ENCODE peak calls at places on chromosomes 3 and 15, in ten cellular contexts. J is GM06990, K is cardiac fibroblast, Y is coronary artery, N is nephron progenitor cell, I is HFF-Myc, R is spleen, V is GM12865, H is HFFc6, T is GM20000. W is an unnamed sample.

GRCh38 chr3:31980530-31981205 is 394 bp downstream of the OSBPL10 start:
- DNase-seq in I (no peak), R (peak; percentile 93), N (peak; percentile 69), Y (peak; percentile 79), K (peak; percentile 57), H (peak; percentile 16), J (peak; percentile 70), V (peak; percentile 46), T (peak; percentile 54), W (peak; percentile 70)

GRCh38 chr15:94079968-94080367 is 151.4 kb upstream of the MCTP2 start:
- DNase-seq in J (no peak), R (no peak), H (no peak), Y (no peak), I (no peak), N (no peak), V (no peak), K (no peak), T (no peak), W (no peak)

GRCh38 chr15:62392411-62392810 is 227.3 kb upstream of the C2CD4B start:
- DNase-seq in K (peak; percentile 27), N (peak; percentile 22), Y (no peak), J (peak; percentile 8), I (no peak), H (peak; percentile 31), R (no peak), V (peak; percentile 5), T (peak; percentile 18), W (peak; percentile 6)

GRCh38 chr15:31278544-31279220 is 48.0 kb upstream of the KLF13 start:
- DNase-seq in N (no peak), I (no peak), H (no peak), V (no peak), K (no peak), T (no peak), R (peak; percentile 63), J (no peak), Y (peak; percentile 62), W (no peak)

GRCh38 chr3:52827441-52827840 is 3.0 kb downstream of the ITIH4 start:
- DNase-seq in T (no peak), R (no peak), J (no peak), I (no peak), N (no peak), V (no peak), H (peak; percentile 10), K (peak; percentile 18), Y (no peak), W (no peak)

GRCh38 chr3:38004415-38005075 is 14.0 kb downstream of the VILL start:
- DNase-seq in R (peak; percentile 83), K (peak; percentile 72), I (no peak), Y (no peak), J (no peak), N (peak; percentile 64), H (peak; percentile 73), T (peak; percentile 51), V (peak; percentile 56), W (peak; percentile 70)

GRCh38 chr15:40978141-40978540 is 24.9 kb downstream of the CHAC1 start:
- DNase-seq in K (no peak), N (no peak), H (no peak), V (no peak), Y (no peak), I (no peak), T (no peak), R (no peak), J (no peak), W (no peak)

GRCh38 chr15:67080900-67081431 is 15.6 kb downstream of the SMAD3 start:
- DNase-seq in I (no peak), J (peak; percentile 83), Y (no peak), R (peak; percentile 90), T (peak; percentile 70), N (no peak), V (peak; percentile 97), H (peak; percentile 81), K (peak; percentile 75), W (no peak)

GRCh38 chr3:141306922-141307321 is 61.4 kb upstream of the ZBTB38 start:
- DNase-seq in R (no peak), V (no peak), J (no peak), I (no peak), K (no peak), Y (no peak), N (no peak), H (no peak), T (no peak), W (no peak)

GRCh38 chr3:168040624-168041208 is 55.0 kb downstream of the GOLIM4 start:
- DNase-seq in I (peak; percentile 26), Y (no peak), K (peak; percentile 90), R (no peak), N (no peak), H (peak; percentile 58), J (no peak), T (peak; percentile 26), V (peak; percentile 52), W (peak; percentile 18)

GRCh38 chr15:39426552-39427532 is 154.0 kb upstream of the THBS1 start:
- DNase-seq in N (no peak), K (peak; percentile 92), I (no peak), V (peak; percentile 94), T (peak; percentile 65), H (no peak), R (peak; percentile 89), Y (no peak), J (peak; percentile 79), W (no peak)

GRCh38 chr3:25468866-25469319 is 40.8 kb downstream of the RARB start:
- DNase-seq in Y (peak; percentile 86), K (peak; percentile 82), I (no peak), R (peak; percentile 81), J (no peak), V (no peak), H (peak; percentile 18), N (peak; percentile 18), T (no peak), W (no peak)

GRCh38 chr3:78858910-78859309 is 908.9 kb downstream of the ROBO1 start:
- DNase-seq in Y (no peak), R (no peak), T (no peak), K (no peak), I (no peak), H (no peak), V (no peak), N (no peak), J (no peak), W (no peak)

DNA sequence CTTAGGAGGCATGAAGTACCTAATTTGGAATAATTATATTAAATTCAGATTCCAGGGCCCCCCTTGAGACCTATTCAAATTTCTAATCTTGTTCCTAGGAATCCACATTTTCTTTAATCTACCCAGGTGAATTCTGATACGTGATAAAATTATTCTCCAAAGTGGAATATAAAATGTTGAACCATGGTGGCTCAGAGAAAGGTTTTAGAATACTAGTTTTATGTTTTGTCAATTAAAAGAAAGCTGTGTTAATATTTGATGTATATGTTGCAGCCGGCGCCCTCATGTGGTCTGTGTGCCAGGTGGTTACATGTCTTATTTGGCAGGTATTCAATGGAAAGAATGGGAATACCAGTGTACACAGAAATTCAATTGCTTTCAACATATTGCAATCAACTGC is 321.8 kb downstream of the FEZF2 start:
- DNase-seq in N (no peak), T (no peak), R (no peak), J (no peak), I (no peak), H (peak; percentile 3), K (peak; percentile 43), Y (no peak), V (no peak), W (peak; percentile 21)
- TF ChIP-seq CTCF in N (peak; percentile 20), T (no peak), R (no peak), J (peak; percentile 20), I (peak; percentile 36), H (peak; percentile 72), K (peak; percentile 39), Y (no peak), V (no peak), W (peak; percentile 36)

DNA sequence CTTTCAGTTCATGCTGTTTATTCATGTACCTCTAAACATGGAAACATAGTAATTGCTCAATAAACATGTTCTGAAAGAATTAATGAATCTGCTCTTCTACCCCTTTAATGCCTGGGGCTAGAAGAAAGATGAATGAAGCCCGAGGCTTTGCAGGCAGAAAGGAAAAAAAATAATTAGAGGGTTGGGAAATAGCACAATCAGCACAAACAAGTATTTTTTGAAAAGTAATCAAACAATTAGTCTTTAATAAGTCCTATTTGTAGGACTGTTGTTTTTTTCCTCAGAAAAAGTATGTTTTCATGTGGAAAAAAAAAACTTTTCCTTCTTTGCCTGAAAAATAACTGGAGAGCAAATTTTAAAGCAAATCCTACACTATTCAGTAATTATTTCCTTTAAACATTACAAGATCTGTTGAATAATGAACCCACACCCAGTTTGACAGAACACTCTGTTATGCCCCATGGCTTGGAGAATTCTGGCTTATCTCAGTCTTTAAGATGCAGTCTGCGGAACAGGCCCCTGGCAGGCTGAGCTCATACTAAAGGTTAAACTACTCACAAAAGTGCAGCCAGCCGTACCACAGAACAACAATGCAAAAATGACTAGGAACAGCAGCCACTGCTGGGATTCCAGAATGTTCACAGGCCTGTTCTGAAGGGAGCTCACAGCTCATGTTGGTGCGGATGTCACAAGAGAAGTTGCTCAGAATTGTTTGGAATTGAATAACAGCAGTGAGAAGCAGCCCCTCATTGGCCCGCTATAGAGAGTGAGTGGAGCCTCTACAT is 79.2 kb downstream of the ABI3BP start:
- DNase-seq in H (no peak), R (no peak), T (no peak), I (no peak), V (no peak), K (peak; percentile 81), N (no peak), Y (peak; percentile 83), J (no peak), W (no peak)
- TF ChIP-seq CTCF in H (no peak), R (no peak), T (no peak), I (no peak), V (no peak), K (no peak), N (no peak), Y (no peak), J (no peak), W (no peak)

DNA sequence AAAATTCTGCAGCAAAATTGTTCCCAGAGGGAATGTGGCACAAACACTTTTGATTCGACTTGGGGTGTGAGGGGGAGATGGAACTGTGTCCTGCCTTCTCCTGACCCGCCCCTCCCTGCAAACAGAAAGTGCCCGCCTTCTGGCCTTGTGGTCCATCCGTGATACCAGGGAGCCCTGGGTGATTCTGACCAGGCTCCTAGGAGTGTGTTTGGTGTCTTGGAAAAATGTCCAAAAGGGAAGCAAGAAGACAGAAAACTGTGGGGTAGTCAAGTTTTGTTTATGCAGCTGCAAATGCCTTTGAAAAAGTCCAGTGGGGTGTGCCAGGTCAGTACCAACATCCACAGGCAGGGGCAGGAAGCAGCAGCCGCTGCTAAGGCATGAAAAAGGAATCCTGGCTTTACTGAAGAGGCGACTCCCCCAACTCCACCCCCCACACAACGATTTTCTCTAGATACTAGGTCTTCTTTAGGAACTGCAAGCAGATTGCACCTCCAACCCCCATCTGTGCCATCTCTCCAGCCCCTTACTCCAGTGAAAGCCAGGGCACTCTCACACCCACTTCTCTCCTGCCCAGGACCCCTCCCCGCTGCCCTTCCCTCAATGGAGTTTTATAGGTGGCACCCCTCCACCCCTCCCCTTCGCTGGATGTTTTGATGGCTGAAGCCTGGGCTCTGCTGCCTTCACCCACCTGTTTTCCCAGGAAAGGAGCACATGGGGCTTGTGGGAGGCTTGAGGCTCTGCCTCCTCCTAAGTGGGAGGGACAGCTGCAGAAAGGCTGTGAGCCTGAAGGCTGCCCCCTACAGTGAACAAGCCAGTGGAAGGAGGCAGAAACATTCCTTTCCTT is 82.4 kb upstream of the HERC1 start:
- DNase-seq in T (no peak), H (peak; percentile 18), N (peak; percentile 44), K (peak; percentile 55), Y (no peak), V (no peak), R (peak; percentile 61), I (no peak), J (no peak), W (peak; percentile 45)
- TF ChIP-seq CTCF in T (no peak), H (peak; percentile 68), N (peak; percentile 38), K (peak; percentile 63), Y (no peak), V (peak; percentile 14), R (peak; percentile 55), I (peak; percentile 38), J (peak; percentile 2), W (peak; percentile 66)

GRCh38 chr3:42957573-42957972 is 21.5 kb upstream of the GASK1A start:
- DNase-seq in H (no peak), K (no peak), Y (no peak), T (no peak), V (no peak), I (no peak), N (no peak), J (no peak), R (no peak), W (no peak)
- TF ChIP-seq CTCF in H (peak; percentile 11), K (no peak), Y (no peak), T (no peak), V (no peak), I (peak; percentile 5), N (no peak), J (no peak), R (no peak), W (no peak)

W was measured in endothelial cell.